ENCODE peak calls at places on chromosomes 2 and 18, in four cellular contexts. One of them, this sample, is unnamed. For H3K4me1, the result is how much of the 10 kb centered on the place peaks cover.

GRCh38 chr18:12038082-12038660 is 55.5 kb upstream of the ANKRD62 start:
- DNase-seq in cardiac muscle cell: peak
- DNase-seq in stomach: peak
- DNase-seq in body of pancreas: peak
- DNase-seq in this sample: peak

GRCh38 chr18:47970664-47971523 is 40.4 kb upstream of the SMAD2 start:
- DNase-seq in cardiac muscle cell: peak
- DNase-seq in stomach: no peak
- DNase-seq in body of pancreas: no peak
- DNase-seq in this sample: no peak

GRCh38 chr2:211045025-211045424 is 488.6 kb downstream of the CPS1 start:
- DNase-seq in cardiac muscle cell: no peak
- DNase-seq in stomach: no peak
- DNase-seq in body of pancreas: no peak
- DNase-seq in this sample: no peak

GRCh38 chr18:65761636-65762310 is 11.0 kb downstream of the CDH7 start:
- DNase-seq in cardiac muscle cell: no peak
- DNase-seq in stomach: no peak
- DNase-seq in body of pancreas: no peak
- DNase-seq in this sample: no peak

GRCh38 chr2:186887107-186888090 is 38.4 kb upstream of the ZSWIM2 start:
- DNase-seq in cardiac muscle cell: peak
- DNase-seq in stomach: no peak
- DNase-seq in body of pancreas: peak
- DNase-seq in this sample: peak

GRCh38 chr2:12070581-12070980 is 324.1 kb downstream of the LPIN1 start:
- DNase-seq in cardiac muscle cell: no peak
- DNase-seq in stomach: no peak
- DNase-seq in body of pancreas: no peak
- DNase-seq in this sample: peak

GRCh38 chr2:19312949-19313348 is 45.5 kb downstream of the OSR1 start:
- DNase-seq in cardiac muscle cell: peak
- DNase-seq in stomach: peak
- DNase-seq in body of pancreas: peak
- DNase-seq in this sample: peak

GRCh38 chr18:51897884-51898283 is 442.1 kb upstream of the DCC start:
- DNase-seq in cardiac muscle cell: no peak
- DNase-seq in stomach: no peak
- DNase-seq in body of pancreas: no peak
- DNase-seq in this sample: no peak

GRCh38 chr2:238878051-238878735 is 30.3 kb downstream of the TWIST2 start:
- DNase-seq in cardiac muscle cell: no peak
- DNase-seq in stomach: no peak
- DNase-seq in body of pancreas: no peak
- DNase-seq in this sample: no peak

GRCh38 chr2:126534508-126534907 is 121.5 kb upstream of the GYPC start:
- DNase-seq in cardiac muscle cell: no peak
- DNase-seq in stomach: no peak
- DNase-seq in body of pancreas: no peak
- DNase-seq in this sample: no peak

GRCh38 chr2:43455296-43455695 is 140.5 kb downstream of the THADA start:
- DNase-seq in cardiac muscle cell: no peak
- DNase-seq in stomach: no peak
- DNase-seq in body of pancreas: no peak
- DNase-seq in this sample: no peak
- H3K4me1 ChIP-seq in cardiac muscle cell: under half
- H3K4me1 ChIP-seq in stomach: half or more
- H3K4me1 ChIP-seq in body of pancreas: under half
- H3K4me1 ChIP-seq in this sample: half or more

DNA sequence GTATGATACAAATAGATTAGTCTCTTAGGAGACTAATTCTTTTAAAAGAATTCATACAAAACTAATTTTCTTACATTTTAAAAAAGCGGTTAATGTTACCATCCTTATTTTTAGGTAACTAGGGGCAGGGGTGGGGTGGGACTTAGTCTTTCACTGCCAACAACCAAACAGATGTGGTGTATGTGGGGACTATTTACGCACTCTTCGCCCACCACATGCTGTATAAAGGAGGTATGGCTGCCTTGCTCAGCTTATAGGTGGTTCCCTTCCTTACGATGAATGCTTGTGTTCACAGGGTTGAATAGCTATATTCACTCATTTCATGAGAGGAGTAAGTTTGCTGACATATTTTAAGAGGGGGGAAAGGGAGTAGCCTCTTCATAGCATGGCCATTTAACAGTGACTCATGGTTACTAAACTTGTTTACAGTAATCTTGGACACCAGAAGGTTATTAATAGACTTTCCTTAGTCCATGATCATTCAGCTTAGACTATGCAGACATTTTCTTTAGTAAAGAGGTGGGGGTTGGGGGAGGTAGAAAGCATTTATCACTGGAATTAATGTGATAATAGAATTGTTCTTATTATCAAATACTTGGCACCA is 61.8 kb downstream of the CAB39 start:
- DNase-seq in cardiac muscle cell: peak
- DNase-seq in stomach: no peak
- DNase-seq in body of pancreas: no peak
- DNase-seq in this sample: peak
- H3K4me1 ChIP-seq in cardiac muscle cell: under half
- H3K4me1 ChIP-seq in stomach: half or more
- H3K4me1 ChIP-seq in body of pancreas: under half
- H3K4me1 ChIP-seq in this sample: half or more

GRCh38 chr2:33486544-33486943 is 10.1 kb downstream of the RASGRP3 start:
- DNase-seq in cardiac muscle cell: no peak
- DNase-seq in stomach: no peak
- DNase-seq in body of pancreas: no peak
- DNase-seq in this sample: no peak
- H3K4me1 ChIP-seq in cardiac muscle cell: under half
- H3K4me1 ChIP-seq in stomach: under half
- H3K4me1 ChIP-seq in body of pancreas: under half
- H3K4me1 ChIP-seq in this sample: under half

DNA sequence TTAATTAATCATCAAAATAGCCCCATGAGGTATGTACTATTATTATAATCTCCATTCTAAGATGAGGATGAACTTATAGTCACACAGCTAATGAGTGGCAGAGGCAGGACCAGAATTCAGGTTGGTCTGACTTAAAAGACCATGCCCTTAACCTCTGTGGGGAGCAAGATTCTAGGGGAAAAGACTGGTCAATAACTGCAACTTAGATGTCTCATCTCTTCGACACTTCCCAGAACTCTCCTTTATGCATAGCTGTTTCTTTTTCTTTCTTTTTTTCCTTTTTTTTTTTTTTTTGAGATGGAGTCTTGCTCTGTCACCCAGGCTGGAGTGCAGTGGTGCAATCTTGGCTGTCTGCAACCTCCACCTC is 66.3 kb upstream of the RTN4 start:
- DNase-seq in cardiac muscle cell: no peak
- DNase-seq in stomach: no peak
- DNase-seq in body of pancreas: no peak
- DNase-seq in this sample: no peak
- H3K4me1 ChIP-seq in cardiac muscle cell: half or more
- H3K4me1 ChIP-seq in stomach: half or more
- H3K4me1 ChIP-seq in body of pancreas: under half
- H3K4me1 ChIP-seq in this sample: half or more

DNA sequence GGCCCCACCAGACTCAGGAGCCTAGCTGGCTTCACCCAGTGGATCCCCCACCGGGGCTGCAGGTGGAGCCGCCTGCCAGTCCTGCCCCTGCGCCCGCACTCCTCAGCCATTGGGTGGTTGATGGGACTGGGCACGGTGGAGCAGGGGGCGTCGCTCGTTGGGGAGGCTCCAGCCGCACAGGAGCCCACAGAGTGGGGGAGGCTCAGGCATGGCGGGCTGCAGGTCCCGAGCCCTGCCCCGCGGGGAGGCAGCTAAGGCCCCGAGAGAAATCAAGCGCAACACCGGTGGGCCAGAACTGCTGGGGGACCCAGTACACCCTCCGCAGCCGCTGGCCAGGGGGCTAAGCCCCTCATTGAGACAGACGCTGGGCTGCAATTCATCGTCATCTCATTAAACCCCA is 184.0 kb downstream of the SNTG2 start:
- DNase-seq in cardiac muscle cell: no peak
- DNase-seq in stomach: no peak
- DNase-seq in body of pancreas: no peak
- DNase-seq in this sample: no peak
- H3K4me1 ChIP-seq in cardiac muscle cell: under half
- H3K4me1 ChIP-seq in stomach: under half
- H3K4me1 ChIP-seq in body of pancreas: under half
- H3K4me1 ChIP-seq in this sample: under half

GRCh38 chr2:200664770-200665494 is 79.1 kb downstream of the AOX1 start:
- DNase-seq in cardiac muscle cell: no peak
- DNase-seq in stomach: no peak
- DNase-seq in body of pancreas: no peak
- DNase-seq in this sample: no peak

GRCh38 chr2:200668473-200668872 is 82.7 kb downstream of the AOX1 start:
- DNase-seq in cardiac muscle cell: no peak
- DNase-seq in stomach: no peak
- DNase-seq in body of pancreas: no peak
- DNase-seq in this sample: no peak

GRCh38 chr2:200665626-200666453 is 80.0 kb downstream of the AOX1 start:
- DNase-seq in cardiac muscle cell: no peak
- DNase-seq in stomach: no peak
- DNase-seq in body of pancreas: no peak
- DNase-seq in this sample: no peak

GRCh38 chr2:200670313-200670712 is 84.5 kb downstream of the AOX1 start:
- DNase-seq in cardiac muscle cell: no peak
- DNase-seq in stomach: no peak
- DNase-seq in body of pancreas: no peak
- DNase-seq in this sample: no peak

GRCh38 chr2:200667397-200667796 is 81.6 kb downstream of the AOX1 start:
- DNase-seq in cardiac muscle cell: no peak
- DNase-seq in stomach: no peak
- DNase-seq in body of pancreas: no peak
- DNase-seq in this sample: no peak
- H3K4me1 ChIP-seq in cardiac muscle cell: under half
- H3K4me1 ChIP-seq in stomach: under half
- H3K4me1 ChIP-seq in body of pancreas: under half
- H3K4me1 ChIP-seq in this sample: under half

GRCh38 chr18:74063552-74063951 is 84.1 kb downstream of the FBXO15 start:
- DNase-seq in cardiac muscle cell: no peak
- DNase-seq in stomach: no peak
- DNase-seq in body of pancreas: no peak
- DNase-seq in this sample: no peak
- H3K4me1 ChIP-seq in cardiac muscle cell: under half
- H3K4me1 ChIP-seq in stomach: under half
- H3K4me1 ChIP-seq in body of pancreas: under half
- H3K4me1 ChIP-seq in this sample: under half

GRCh38 chr2:197147942-197148341 is 162.6 kb downstream of the ANKRD44 start:
- DNase-seq in cardiac muscle cell: no peak
- DNase-seq in stomach: no peak
- DNase-seq in body of pancreas: no peak
- DNase-seq in this sample: no peak
- H3K4me1 ChIP-seq in cardiac muscle cell: under half
- H3K4me1 ChIP-seq in stomach: under half
- H3K4me1 ChIP-seq in body of pancreas: under half
- H3K4me1 ChIP-seq in this sample: under half

GRCh38 chr2:241038374-241039180 is 40.2 kb downstream of the SNED1 start:
- DNase-seq in cardiac muscle cell: no peak
- DNase-seq in stomach: no peak
- DNase-seq in body of pancreas: no peak
- DNase-seq in this sample: no peak

GRCh38 chr2:241035818-241036396 is 37.5 kb downstream of the SNED1 start:
- DNase-seq in cardiac muscle cell: no peak
- DNase-seq in stomach: no peak
- DNase-seq in body of pancreas: no peak
- DNase-seq in this sample: no peak

GRCh38 chr2:241037498-241037897 is 39.1 kb downstream of the SNED1 start:
- DNase-seq in cardiac muscle cell: no peak
- DNase-seq in stomach: no peak
- DNase-seq in body of pancreas: no peak
- DNase-seq in this sample: no peak

GRCh38 chr2:241036397-241036963 is 38.1 kb downstream of the SNED1 start:
- DNase-seq in cardiac muscle cell: peak
- DNase-seq in stomach: peak
- DNase-seq in body of pancreas: peak
- DNase-seq in this sample: no peak

DNA sequence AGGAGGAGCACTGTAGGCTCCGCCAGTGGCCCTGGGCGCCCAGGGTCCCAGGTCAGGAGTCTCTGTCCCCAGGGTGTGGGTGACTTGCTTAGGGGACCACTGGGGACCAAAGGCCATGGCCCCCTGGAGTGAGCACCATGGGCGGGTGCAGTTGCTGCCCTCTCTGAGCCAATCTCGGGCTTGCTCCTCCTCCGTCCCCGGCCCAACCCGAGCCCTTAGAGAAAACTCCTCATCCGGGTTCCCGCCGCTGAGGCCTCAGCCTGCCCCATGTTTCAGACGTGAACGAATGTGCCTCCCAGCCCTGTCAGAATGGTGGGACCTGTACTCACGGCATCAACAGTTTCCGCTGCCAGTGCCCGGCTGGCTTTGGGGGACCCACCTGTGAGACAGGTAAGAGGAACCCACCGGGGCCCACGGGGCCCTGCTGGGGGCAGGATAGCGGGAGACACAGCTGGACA is 38.6 kb downstream of the SNED1 start:
- DNase-seq in cardiac muscle cell: no peak
- DNase-seq in stomach: no peak
- DNase-seq in body of pancreas: no peak
- DNase-seq in this sample: no peak
- H3K4me1 ChIP-seq in cardiac muscle cell: under half
- H3K4me1 ChIP-seq in stomach: under half
- H3K4me1 ChIP-seq in body of pancreas: under half
- H3K4me1 ChIP-seq in this sample: under half

DNA sequence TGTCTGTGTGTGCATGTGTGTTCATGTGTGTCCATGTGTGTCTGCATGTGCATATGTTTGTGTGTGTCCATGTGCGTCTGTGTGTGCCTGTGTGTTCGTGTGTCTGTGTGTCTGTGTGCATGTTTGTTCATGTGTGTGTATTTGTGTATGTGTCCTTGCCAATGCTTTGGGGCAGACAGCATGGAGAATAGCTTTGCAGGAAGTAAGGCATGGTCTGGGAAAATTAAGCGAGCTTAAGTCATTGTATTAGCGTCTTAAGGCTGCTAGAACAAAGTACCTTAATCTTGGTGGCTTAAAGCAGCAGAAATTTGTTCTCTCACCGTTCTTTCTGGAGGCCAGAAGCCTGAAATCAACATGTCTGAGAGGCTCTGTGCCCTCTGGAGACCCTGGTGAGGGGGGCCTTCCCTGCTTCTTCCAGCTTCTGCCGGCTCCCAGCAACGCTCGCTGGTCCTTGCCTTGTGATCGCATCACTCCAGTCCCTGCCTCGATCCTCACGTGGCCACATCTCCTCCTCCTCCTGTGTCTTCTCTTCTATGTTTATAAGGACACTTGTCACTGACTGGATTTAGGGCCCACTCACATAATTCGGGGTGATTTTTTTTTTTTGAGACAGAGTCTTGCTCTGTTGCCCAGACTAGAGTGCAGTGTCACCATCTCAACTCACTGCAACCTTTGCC is 3.8 kb downstream of the NEU2 start:
- DNase-seq in cardiac muscle cell: no peak
- DNase-seq in stomach: no peak
- DNase-seq in body of pancreas: no peak
- DNase-seq in this sample: no peak
- H3K4me1 ChIP-seq in cardiac muscle cell: under half
- H3K4me1 ChIP-seq in stomach: under half
- H3K4me1 ChIP-seq in body of pancreas: under half
- H3K4me1 ChIP-seq in this sample: under half

This sample was measured in GM23248.